ENCODE peak calls at places on chromosomes 6 and 20, in ten cellular contexts. Z is tibial artery, H is adrenal gland, U is tibial nerve, S is A673, T is endodermal cell, Y is keratinocyte, K is dorsolateral prefrontal cortex, D is body of pancreas, I is SK-N-SH. R is an unnamed sample.

GRCh38 chr6:32202186-32202585 is 9.7 kb upstream of the GPSM3 start:
- DNase-seq in I (no peak), H (no peak), D (no peak), U (no peak), T (no peak), S (no peak), Y (no peak), K (no peak), Z (no peak), R (no peak)

GRCh38 chr6:116118608-116119007 is 7.3 kb downstream of the COL10A1 start:
- DNase-seq in Y (no peak), K (no peak), S (no peak), U (no peak), T (no peak), I (no peak), D (no peak), H (no peak), Z (no peak), R (no peak)

GRCh38 chr6:89675949-89676753 is 37.6 kb upstream of the LYRM2 start:
- DNase-seq in K (no peak), I (peak; percentile 10), D (no peak), H (no peak), T (no peak), Y (no peak), Z (no peak), U (no peak), S (no peak), R (no peak)

GRCh38 chr20:62683136-62683535 is 25.5 kb upstream of the NTSR1 start:
- DNase-seq in S (no peak), K (no peak), I (no peak), Y (no peak), U (no peak), D (no peak), Z (no peak), T (no peak), H (no peak), R (no peak)

GRCh38 chr6:108492131-108492766 is 68.5 kb upstream of the FOXO3 start:
- DNase-seq in U (no peak), D (no peak), I (peak; percentile 39), T (no peak), Z (no peak), S (peak; percentile 45), H (peak; percentile 25), Y (no peak), K (no peak), R (peak; percentile 39)

GRCh38 chr20:54070187-54070987 is at the start of gene BCAS1:
- DNase-seq in I (no peak), Z (no peak), T (no peak), U (no peak), D (peak; percentile 56), H (no peak), K (no peak), Y (no peak), S (no peak), R (no peak)

GRCh38 chr20:13341737-13342393 is 120.8 kb downstream of the ISM1 start:
- DNase-seq in T (no peak), Y (no peak), K (no peak), D (no peak), S (no peak), Z (no peak), I (no peak), U (no peak), H (no peak), R (no peak)

GRCh38 chr6:12560315-12560714 is 156.3 kb upstream of the PHACTR1 start:
- DNase-seq in S (no peak), I (no peak), Z (no peak), D (no peak), K (no peak), H (no peak), T (no peak), Y (no peak), U (no peak), R (no peak)

GRCh38 chr20:53247460-53248103 is 275.4 kb downstream of the TSHZ2 start:
- DNase-seq in D (no peak), Y (no peak), S (no peak), Z (no peak), H (no peak), T (no peak), I (no peak), U (no peak), K (no peak), R (no peak)

GRCh38 chr20:57990396-57990987 is 238.0 kb downstream of the ANKRD60 start:
- DNase-seq in H (no peak), K (no peak), Z (no peak), Y (peak; percentile 42), S (no peak), U (no peak), T (no peak), D (no peak), I (no peak), R (peak; percentile 74)

DNA sequence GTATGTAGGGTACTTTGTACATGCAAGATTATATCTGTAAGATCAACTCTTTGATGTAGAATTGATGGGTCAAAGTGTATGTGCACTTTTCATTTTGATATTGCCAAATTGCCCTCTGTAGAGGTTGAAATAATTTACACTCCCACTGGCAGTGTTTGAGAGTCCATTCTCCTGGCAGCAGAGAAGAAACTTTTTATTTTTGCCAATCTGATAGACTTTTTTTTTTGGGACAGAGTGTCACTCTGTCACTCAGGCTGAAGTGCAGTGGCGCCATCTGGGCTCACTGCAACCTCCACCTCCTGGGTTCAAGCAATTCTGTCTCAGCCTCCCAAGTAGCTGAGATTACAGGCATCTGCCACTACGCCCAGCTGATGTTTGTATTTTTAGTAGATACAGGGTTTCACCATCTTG is 199.2 kb downstream of the ZFAND3 start:
- DNase-seq in I (no peak), Z (no peak), Y (no peak), D (no peak), S (no peak), K (no peak), H (no peak), U (no peak), T (no peak), R (no peak)
- TF ChIP-seq CTCF in I (no peak), Z (no peak), Y (no peak), D (no peak), S (peak; percentile 33), K (no peak), H (no peak), U (no peak), T (peak; percentile 57), R (no peak)

GRCh38 chr20:43976577-43976976 is 61.9 kb downstream of the TOX2 start:
- DNase-seq in U (no peak), K (no peak), S (no peak), I (no peak), Y (no peak), H (no peak), Z (no peak), T (no peak), D (no peak), R (no peak)
- H3K27ac ChIP-seq in U (no peak overlapping the region), K (no peak overlapping the region), S (no peak overlapping the region), I (no peak overlapping the region), Y (no peak overlapping the region), H (no peak overlapping the region), Z (no peak overlapping the region), T (no peak overlapping the region), D (no peak overlapping the region), R (no peak overlapping the region)

GRCh38 chr6:7621761-7622160 is 31.8 kb downstream of the SNRNP48 start:
- DNase-seq in D (no peak), Z (no peak), H (no peak), S (no peak), U (no peak), T (no peak), K (no peak), I (no peak), Y (no peak), R (no peak)

GRCh38 chr6:7615611-7616383 is 25.8 kb downstream of the SNRNP48 start:
- DNase-seq in H (peak; percentile 29), T (peak; percentile 80), Y (peak; percentile 7), S (peak; percentile 72), I (peak; percentile 41), D (peak; percentile 61), Z (no peak), K (no peak), U (no peak), R (peak; percentile 41)

DNA sequence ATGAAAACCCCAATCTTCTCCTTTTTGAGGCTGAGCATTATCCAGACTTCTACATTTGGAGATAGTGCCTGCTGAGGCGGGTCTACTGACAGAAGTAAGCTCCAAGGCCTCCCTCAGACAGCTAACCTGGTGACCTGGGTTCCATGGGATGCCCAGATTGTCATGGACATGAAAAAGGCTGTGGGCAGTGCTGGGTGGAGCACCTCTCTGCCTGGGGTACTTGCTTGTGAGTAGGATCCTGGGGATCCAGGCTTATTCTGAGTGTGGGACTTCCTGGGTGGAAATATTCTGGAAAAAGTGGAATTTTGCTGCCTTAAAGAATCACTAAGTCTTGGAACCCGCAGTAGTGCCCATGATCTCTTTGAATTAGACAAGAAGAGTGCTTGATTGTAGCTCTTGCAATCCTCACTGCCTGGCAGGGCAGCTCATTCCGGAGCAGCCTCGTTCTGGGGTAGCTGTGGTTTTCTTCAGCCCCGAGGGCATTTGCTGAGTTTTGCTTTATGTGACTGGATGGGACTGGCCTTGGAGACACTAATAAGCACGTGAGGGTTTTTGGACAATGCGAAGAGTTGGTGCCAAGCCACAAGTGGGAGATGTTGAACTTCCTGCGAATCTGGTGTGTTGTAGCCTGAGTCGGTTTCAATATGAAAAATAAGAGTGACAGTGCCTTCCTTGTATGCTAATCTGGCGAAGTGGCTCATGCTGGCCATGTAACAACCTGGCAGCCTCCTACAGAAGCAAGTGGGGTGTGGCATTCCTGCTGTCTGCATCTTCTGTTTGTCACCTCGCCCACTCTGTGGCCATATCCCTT is 28.2 kb downstream of the SNRNP48 start:
- DNase-seq in S (peak; percentile 43), T (no peak), H (peak; percentile 76), D (no peak), Y (peak; percentile 62), K (no peak), I (no peak), Z (peak; percentile 68), U (no peak), R (peak; percentile 14)
- TF ChIP-seq CTCF in S (no peak), T (no peak), H (no peak), D (no peak), Y (peak; percentile 3), K (no peak), I (no peak), Z (no peak), U (no peak), R (no peak)

GRCh38 chr6:169101981-169102380 is 151.7 kb downstream of the THBS2 start:
- DNase-seq in T (no peak), H (no peak), S (no peak), D (no peak), K (no peak), Z (no peak), I (no peak), Y (no peak), U (no peak), R (no peak)

GRCh38 chr6:169101036-169101805 is 152.4 kb downstream of the THBS2 start:
- DNase-seq in H (no peak), Z (no peak), T (no peak), U (no peak), S (no peak), D (no peak), I (no peak), K (no peak), Y (no peak), R (no peak)

GRCh38 chr6:169098136-169098535 is 155.5 kb downstream of the THBS2 start:
- DNase-seq in Z (no peak), U (no peak), Y (no peak), H (no peak), I (no peak), K (no peak), T (no peak), D (no peak), S (no peak), R (no peak)

GRCh38 chr6:169097336-169098052 is 156.2 kb downstream of the THBS2 start:
- DNase-seq in H (no peak), I (no peak), U (no peak), T (no peak), Z (no peak), D (no peak), Y (no peak), K (no peak), S (no peak), R (no peak)

GRCh38 chr6:169099411-169100202 is 154.0 kb downstream of the THBS2 start:
- DNase-seq in S (no peak), I (no peak), T (peak; percentile 67), H (no peak), Z (no peak), Y (no peak), D (no peak), U (no peak), K (no peak), R (peak; percentile 15)
- H3K27ac ChIP-seq in S (no peak overlapping the region), I (no peak overlapping the region), T (no peak overlapping the region), H (no peak overlapping the region), Z (no peak overlapping the region), Y (no peak overlapping the region), D (no peak overlapping the region), U (no peak overlapping the region), K (no peak overlapping the region), R (no peak overlapping the region)